ENCODE peak calls at places on chromosomes 13 and 19, in eight cellular contexts. One of them, this sample, is unnamed.

GRCh38 chr13:59747529-59747928 is 416.2 kb downstream of the DIAPH3 start:
- DNase-seq in heart right ventricle: no peak
- DNase-seq in left ventricle myocardium inferior: no peak
- DNase-seq in cardiac muscle cell: no peak
- DNase-seq in CD8-positive, alpha-beta T cell: no peak
- DNase-seq in CD4-positive, alpha-beta T cell: no peak
- DNase-seq in tibial nerve: no peak
- DNase-seq in A673: peak; percentile 56
- DNase-seq in this sample: no peak

GRCh38 chr19:30062331-30063183 is 120.5 kb downstream of the URI1 start:
- DNase-seq in cardiac muscle cell: no peak
- DNase-seq in CD8-positive, alpha-beta T cell: no peak
- DNase-seq in CD4-positive, alpha-beta T cell: no peak
- DNase-seq in A673: no peak
- DNase-seq in tibial nerve: no peak
- DNase-seq in left ventricle myocardium inferior: no peak
- DNase-seq in heart right ventricle: no peak
- DNase-seq in this sample: no peak

GRCh38 chr19:17294051-17294891 is 9.0 kb downstream of the ABHD8 start:
- DNase-seq in A673: no peak
- DNase-seq in left ventricle myocardium inferior: no peak
- DNase-seq in CD4-positive, alpha-beta T cell: peak; percentile 27
- DNase-seq in cardiac muscle cell: no peak
- DNase-seq in tibial nerve: no peak
- DNase-seq in heart right ventricle: no peak
- DNase-seq in CD8-positive, alpha-beta T cell: peak; percentile 33
- DNase-seq in this sample: no peak

GRCh38 chr13:104773775-104774174 is 1707.6 kb upstream of the SLC10A2 start:
- DNase-seq in heart right ventricle: no peak
- DNase-seq in CD8-positive, alpha-beta T cell: no peak
- DNase-seq in CD4-positive, alpha-beta T cell: no peak
- DNase-seq in cardiac muscle cell: peak; percentile 70
- DNase-seq in tibial nerve: no peak
- DNase-seq in A673: peak; percentile 51
- DNase-seq in left ventricle myocardium inferior: no peak
- DNase-seq in this sample: peak; percentile 25

GRCh38 chr19:2529473-2529918 is 53.6 kb downstream of the GADD45B start:
- DNase-seq in A673: no peak
- DNase-seq in heart right ventricle: no peak
- DNase-seq in CD4-positive, alpha-beta T cell: no peak
- DNase-seq in tibial nerve: no peak
- DNase-seq in cardiac muscle cell: peak; percentile 70
- DNase-seq in left ventricle myocardium inferior: no peak
- DNase-seq in CD8-positive, alpha-beta T cell: no peak
- DNase-seq in this sample: peak; percentile 96

GRCh38 chr19:55471266-55471665 is 5.2 kb upstream of the ZNF628 start:
- DNase-seq in CD4-positive, alpha-beta T cell: no peak
- DNase-seq in CD8-positive, alpha-beta T cell: no peak
- DNase-seq in cardiac muscle cell: no peak
- DNase-seq in A673: no peak
- DNase-seq in left ventricle myocardium inferior: no peak
- DNase-seq in tibial nerve: no peak
- DNase-seq in heart right ventricle: no peak
- DNase-seq in this sample: no peak

GRCh38 chr13:113417008-113417735 is 36.1 kb downstream of the ADPRHL1 start:
- DNase-seq in CD8-positive, alpha-beta T cell: no peak
- DNase-seq in A673: no peak
- DNase-seq in CD4-positive, alpha-beta T cell: no peak
- DNase-seq in heart right ventricle: no peak
- DNase-seq in left ventricle myocardium inferior: no peak
- DNase-seq in tibial nerve: no peak
- DNase-seq in cardiac muscle cell: no peak
- DNase-seq in this sample: no peak

GRCh38 chr19:8116437-8117293 is 32.7 kb downstream of the FBN3 start:
- DNase-seq in CD8-positive, alpha-beta T cell: no peak
- DNase-seq in A673: no peak
- DNase-seq in heart right ventricle: no peak
- DNase-seq in left ventricle myocardium inferior: no peak
- DNase-seq in CD4-positive, alpha-beta T cell: no peak
- DNase-seq in tibial nerve: no peak
- DNase-seq in cardiac muscle cell: no peak
- DNase-seq in this sample: no peak

GRCh38 chr13:104450006-104450405 is 1383.8 kb upstream of the SLC10A2 start:
- DNase-seq in left ventricle myocardium inferior: no peak
- DNase-seq in A673: no peak
- DNase-seq in CD8-positive, alpha-beta T cell: no peak
- DNase-seq in cardiac muscle cell: no peak
- DNase-seq in CD4-positive, alpha-beta T cell: no peak
- DNase-seq in heart right ventricle: no peak
- DNase-seq in tibial nerve: no peak
- DNase-seq in this sample: no peak

GRCh38 chr13:81929988-81930387 is 1589.1 kb upstream of the SPRY2 start:
- DNase-seq in heart right ventricle: no peak
- DNase-seq in tibial nerve: no peak
- DNase-seq in left ventricle myocardium inferior: no peak
- DNase-seq in CD4-positive, alpha-beta T cell: no peak
- DNase-seq in cardiac muscle cell: peak; percentile 5
- DNase-seq in CD8-positive, alpha-beta T cell: no peak
- DNase-seq in A673: peak; percentile 44
- DNase-seq in this sample: no peak

GRCh38 chr13:81927347-81927746 is 1586.4 kb upstream of the SPRY2 start:
- DNase-seq in left ventricle myocardium inferior: no peak
- DNase-seq in tibial nerve: no peak
- DNase-seq in CD8-positive, alpha-beta T cell: no peak
- DNase-seq in heart right ventricle: no peak
- DNase-seq in CD4-positive, alpha-beta T cell: no peak
- DNase-seq in cardiac muscle cell: no peak
- DNase-seq in A673: peak; percentile 11
- DNase-seq in this sample: peak; percentile 2
- TF ChIP-seq CTCF in left ventricle myocardium inferior: no peak
- TF ChIP-seq CTCF in tibial nerve: no peak
- TF ChIP-seq CTCF in CD8-positive, alpha-beta T cell: no peak
- TF ChIP-seq CTCF in heart right ventricle: no peak
- TF ChIP-seq CTCF in CD4-positive, alpha-beta T cell: no peak
- TF ChIP-seq CTCF in cardiac muscle cell: no peak
- TF ChIP-seq CTCF in A673: peak; percentile 21
- TF ChIP-seq CTCF in this sample: peak; percentile 10

GRCh38 chr13:110133425-110134235 is 173.3 kb downstream of the COL4A1 start:
- DNase-seq in tibial nerve: no peak
- DNase-seq in CD8-positive, alpha-beta T cell: no peak
- DNase-seq in CD4-positive, alpha-beta T cell: no peak
- DNase-seq in heart right ventricle: no peak
- DNase-seq in cardiac muscle cell: no peak
- DNase-seq in left ventricle myocardium inferior: no peak
- DNase-seq in A673: no peak
- DNase-seq in this sample: no peak
- H3K27me3 ChIP-seq in tibial nerve: no peaks in the 10 kb centered on the region
- H3K27me3 ChIP-seq in CD8-positive, alpha-beta T cell: no peaks in the 10 kb centered on the region
- H3K27me3 ChIP-seq in CD4-positive, alpha-beta T cell: peaks cover 19% of the 10 kb centered on the region
- H3K27me3 ChIP-seq in heart right ventricle: no peaks in the 10 kb centered on the region
- H3K27me3 ChIP-seq in cardiac muscle cell: peaks cover 2% of the 10 kb centered on the region
- H3K27me3 ChIP-seq in left ventricle myocardium inferior: no peaks in the 10 kb centered on the region
- H3K27me3 ChIP-seq in A673: no peaks in the 10 kb centered on the region
- H3K27me3 ChIP-seq in this sample: no peaks in the 10 kb centered on the region

GRCh38 chr19:37370880-37371661 is at the start of gene ZNF527:
- DNase-seq in CD8-positive, alpha-beta T cell: peak; percentile 96
- DNase-seq in A673: peak; percentile 98
- DNase-seq in cardiac muscle cell: peak; percentile 98
- DNase-seq in tibial nerve: peak; percentile 91
- DNase-seq in CD4-positive, alpha-beta T cell: peak; percentile 95
- DNase-seq in left ventricle myocardium inferior: peak; percentile 98
- DNase-seq in heart right ventricle: peak; percentile 98
- DNase-seq in this sample: peak; percentile 88
- TF ChIP-seq CTCF in CD8-positive, alpha-beta T cell: no peak
- TF ChIP-seq CTCF in A673: peak; percentile 13
- TF ChIP-seq CTCF in cardiac muscle cell: peak; percentile 5
- TF ChIP-seq CTCF in tibial nerve: peak; percentile 46
- TF ChIP-seq CTCF in CD4-positive, alpha-beta T cell: no peak
- TF ChIP-seq CTCF in left ventricle myocardium inferior: peak; percentile 20
- TF ChIP-seq CTCF in heart right ventricle: no peak
- TF ChIP-seq CTCF in this sample: peak; percentile 20

GRCh38 chr13:45850020-45850613 is 1.4 kb downstream of the SIAH3 start:
- DNase-seq in heart right ventricle: no peak
- DNase-seq in cardiac muscle cell: no peak
- DNase-seq in CD8-positive, alpha-beta T cell: no peak
- DNase-seq in tibial nerve: no peak
- DNase-seq in A673: no peak
- DNase-seq in left ventricle myocardium inferior: no peak
- DNase-seq in CD4-positive, alpha-beta T cell: no peak
- DNase-seq in this sample: no peak
- H3K27me3 ChIP-seq in heart right ventricle: peaks cover 30% of the 10 kb centered on the region
- H3K27me3 ChIP-seq in cardiac muscle cell: peaks cover 9% of the 10 kb centered on the region
- H3K27me3 ChIP-seq in CD8-positive, alpha-beta T cell: no peaks in the 10 kb centered on the region
- H3K27me3 ChIP-seq in tibial nerve: peaks cover 75% of the 10 kb centered on the region
- H3K27me3 ChIP-seq in A673: no peaks in the 10 kb centered on the region
- H3K27me3 ChIP-seq in left ventricle myocardium inferior: peaks cover 81% of the 10 kb centered on the region
- H3K27me3 ChIP-seq in CD4-positive, alpha-beta T cell: no peaks in the 10 kb centered on the region
- H3K27me3 ChIP-seq in this sample: peaks cover 61% of the 10 kb centered on the region

GRCh38 chr19:10565028-10565566 is 713 bp downstream of the KRI1 start:
- DNase-seq in CD8-positive, alpha-beta T cell: peak; percentile 30
- DNase-seq in CD4-positive, alpha-beta T cell: peak; percentile 53
- DNase-seq in tibial nerve: no peak
- DNase-seq in heart right ventricle: peak; percentile 33
- DNase-seq in cardiac muscle cell: peak; percentile 49
- DNase-seq in left ventricle myocardium inferior: no peak
- DNase-seq in A673: peak; percentile 75
- DNase-seq in this sample: no peak

GRCh38 chr19:10566658-10567410 is 1.0 kb upstream of the KRI1 start:
- DNase-seq in heart right ventricle: no peak
- DNase-seq in CD8-positive, alpha-beta T cell: peak; percentile 57
- DNase-seq in tibial nerve: no peak
- DNase-seq in CD4-positive, alpha-beta T cell: peak; percentile 22
- DNase-seq in cardiac muscle cell: no peak
- DNase-seq in A673: no peak
- DNase-seq in left ventricle myocardium inferior: no peak
- DNase-seq in this sample: no peak

GRCh38 chr19:10566408-10566657 is 523 bp upstream of the KRI1 start:
- DNase-seq in CD4-positive, alpha-beta T cell: no peak
- DNase-seq in A673: no peak
- DNase-seq in CD8-positive, alpha-beta T cell: no peak
- DNase-seq in cardiac muscle cell: no peak
- DNase-seq in heart right ventricle: no peak
- DNase-seq in tibial nerve: no peak
- DNase-seq in left ventricle myocardium inferior: no peak
- DNase-seq in this sample: no peak

GRCh38 chr19:10567696-10568443 is 909 bp downstream of the CDKN2D start:
- DNase-seq in tibial nerve: no peak
- DNase-seq in CD4-positive, alpha-beta T cell: no peak
- DNase-seq in heart right ventricle: no peak
- DNase-seq in cardiac muscle cell: no peak
- DNase-seq in CD8-positive, alpha-beta T cell: no peak
- DNase-seq in A673: peak; percentile 53
- DNase-seq in left ventricle myocardium inferior: no peak
- DNase-seq in this sample: no peak

GRCh38 chr19:10565567-10566407 is at the start of gene KRI1:
- DNase-seq in heart right ventricle: peak; percentile 98
- DNase-seq in left ventricle myocardium inferior: peak; percentile 99
- DNase-seq in CD4-positive, alpha-beta T cell: peak; percentile 98
- DNase-seq in tibial nerve: peak; percentile 97
- DNase-seq in CD8-positive, alpha-beta T cell: peak; percentile 99
- DNase-seq in cardiac muscle cell: peak; percentile 99
- DNase-seq in A673: peak; percentile 99
- DNase-seq in this sample: peak; percentile 79
- TF ChIP-seq CTCF in heart right ventricle: peak; percentile 19
- TF ChIP-seq CTCF in left ventricle myocardium inferior: peak; percentile 52
- TF ChIP-seq CTCF in CD4-positive, alpha-beta T cell: no peak
- TF ChIP-seq CTCF in tibial nerve: peak; percentile 72
- TF ChIP-seq CTCF in CD8-positive, alpha-beta T cell: no peak
- TF ChIP-seq CTCF in cardiac muscle cell: peak; percentile 20
- TF ChIP-seq CTCF in A673: no peak
- TF ChIP-seq CTCF in this sample: peak; percentile 62

GRCh38 chr19:18893573-18894253 is 2.2 kb downstream of the CERS1 start:
- DNase-seq in tibial nerve: no peak
- DNase-seq in heart right ventricle: no peak
- DNase-seq in A673: no peak
- DNase-seq in CD4-positive, alpha-beta T cell: no peak
- DNase-seq in cardiac muscle cell: no peak
- DNase-seq in CD8-positive, alpha-beta T cell: no peak
- DNase-seq in left ventricle myocardium inferior: no peak
- DNase-seq in this sample: no peak
- H3K27me3 ChIP-seq in tibial nerve: peaks cover 27% of the 10 kb centered on the region
- H3K27me3 ChIP-seq in heart right ventricle: peaks cover 23% of the 10 kb centered on the region
- H3K27me3 ChIP-seq in A673: no peaks in the 10 kb centered on the region
- H3K27me3 ChIP-seq in CD4-positive, alpha-beta T cell: peaks cover 19% of the 10 kb centered on the region
- H3K27me3 ChIP-seq in cardiac muscle cell: no peaks in the 10 kb centered on the region
- H3K27me3 ChIP-seq in CD8-positive, alpha-beta T cell: peaks cover 7% of the 10 kb centered on the region
- H3K27me3 ChIP-seq in left ventricle myocardium inferior: peaks cover 49% of the 10 kb centered on the region
- H3K27me3 ChIP-seq in this sample: peaks cover 50% of the 10 kb centered on the region

GRCh38 chr13:38176664-38177063 is 173.0 kb upstream of the UFM1 start:
- DNase-seq in CD4-positive, alpha-beta T cell: no peak
- DNase-seq in heart right ventricle: no peak
- DNase-seq in tibial nerve: no peak
- DNase-seq in CD8-positive, alpha-beta T cell: no peak
- DNase-seq in A673: no peak
- DNase-seq in left ventricle myocardium inferior: no peak
- DNase-seq in cardiac muscle cell: no peak
- DNase-seq in this sample: no peak

DNA sequence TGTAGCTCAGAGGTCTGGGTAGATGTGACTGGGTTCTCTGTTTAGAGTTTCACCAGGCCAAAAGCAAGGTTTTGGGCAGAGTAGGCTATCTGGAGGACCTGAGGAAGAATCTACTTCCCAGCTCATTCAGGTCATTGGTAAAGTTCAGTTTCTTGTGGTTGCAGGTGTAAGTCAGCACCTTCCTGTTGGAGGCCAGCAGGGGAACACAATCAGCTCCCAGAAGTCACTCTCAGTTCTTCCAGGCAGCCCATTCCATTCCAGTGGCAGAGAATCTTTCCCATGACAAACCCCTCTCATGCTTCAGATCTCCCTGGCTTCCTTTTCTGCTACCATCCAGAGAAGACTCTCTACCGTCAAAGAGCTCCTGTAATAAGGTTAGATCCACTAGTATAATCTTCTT is 176.2 kb upstream of the UFM1 start:
- DNase-seq in cardiac muscle cell: no peak
- DNase-seq in heart right ventricle: no peak
- DNase-seq in CD4-positive, alpha-beta T cell: no peak
- DNase-seq in tibial nerve: no peak
- DNase-seq in A673: no peak
- DNase-seq in CD8-positive, alpha-beta T cell: no peak
- DNase-seq in left ventricle myocardium inferior: no peak
- DNase-seq in this sample: no peak
- TF ChIP-seq CTCF in cardiac muscle cell: no peak
- TF ChIP-seq CTCF in heart right ventricle: no peak
- TF ChIP-seq CTCF in CD4-positive, alpha-beta T cell: no peak
- TF ChIP-seq CTCF in tibial nerve: no peak
- TF ChIP-seq CTCF in A673: no peak
- TF ChIP-seq CTCF in CD8-positive, alpha-beta T cell: no peak
- TF ChIP-seq CTCF in left ventricle myocardium inferior: no peak
- TF ChIP-seq CTCF in this sample: no peak

GRCh38 chr13:112062619-112063308 is 4.2 kb upstream of the SOX1 start:
- DNase-seq in heart right ventricle: no peak
- DNase-seq in cardiac muscle cell: no peak
- DNase-seq in CD4-positive, alpha-beta T cell: no peak
- DNase-seq in tibial nerve: no peak
- DNase-seq in A673: no peak
- DNase-seq in CD8-positive, alpha-beta T cell: no peak
- DNase-seq in left ventricle myocardium inferior: no peak
- DNase-seq in this sample: no peak
- H3K27me3 ChIP-seq in heart right ventricle: peaks cover 96% of the 10 kb centered on the region
- H3K27me3 ChIP-seq in cardiac muscle cell: peaks cover 100% of the 10 kb centered on the region
- H3K27me3 ChIP-seq in CD4-positive, alpha-beta T cell: peaks cover 83% of the 10 kb centered on the region
- H3K27me3 ChIP-seq in tibial nerve: peaks cover 95% of the 10 kb centered on the region
- H3K27me3 ChIP-seq in A673: peaks cover 76% of the 10 kb centered on the region
- H3K27me3 ChIP-seq in CD8-positive, alpha-beta T cell: peaks cover 50% of the 10 kb centered on the region
- H3K27me3 ChIP-seq in left ventricle myocardium inferior: peaks cover 100% of the 10 kb centered on the region
- H3K27me3 ChIP-seq in this sample: peaks cover 96% of the 10 kb centered on the region

This sample was measured in foreskin keratinocyte.